ENCODE peak calls at places on chromosomes 5 and 9, in five cellular contexts. One of them, this sample, is unnamed.

GRCh38 chr9:125650271-125650737 is 56.7 kb downstream of the MAPKAP1 start:
- DNase-seq in H54: no peak
- DNase-seq in activated CD8-positive, alpha-beta memory T cell treated with anti-CD3 and anti-CD28 coated beads for 4 hours: no peak
- DNase-seq in substantia nigra: no peak
- DNase-seq in amygdala: no peak
- DNase-seq in this sample: no peak

GRCh38 chr5:86979801-86980510 is 287.7 kb upstream of the RASA1 start:
- DNase-seq in H54: no peak
- DNase-seq in activated CD8-positive, alpha-beta memory T cell treated with anti-CD3 and anti-CD28 coated beads for 4 hours: no peak
- DNase-seq in substantia nigra: no peak
- DNase-seq in amygdala: no peak
- DNase-seq in this sample: peak

GRCh38 chr9:35566417-35566816 is 38.6 kb upstream of the TESK1 start:
- DNase-seq in H54: no peak
- DNase-seq in activated CD8-positive, alpha-beta memory T cell treated with anti-CD3 and anti-CD28 coated beads for 4 hours: no peak
- DNase-seq in substantia nigra: no peak
- DNase-seq in amygdala: no peak
- DNase-seq in this sample: no peak

GRCh38 chr5:82821978-82822927 is 254.9 kb downstream of the TMEM167A start:
- DNase-seq in H54: no peak
- DNase-seq in activated CD8-positive, alpha-beta memory T cell treated with anti-CD3 and anti-CD28 coated beads for 4 hours: no peak
- DNase-seq in substantia nigra: no peak
- DNase-seq in amygdala: no peak
- DNase-seq in this sample: no peak

GRCh38 chr5:134046801-134047707 is 42.3 kb upstream of the VDAC1 start:
- DNase-seq in H54: no peak
- DNase-seq in activated CD8-positive, alpha-beta memory T cell treated with anti-CD3 and anti-CD28 coated beads for 4 hours: no peak
- DNase-seq in substantia nigra: no peak
- DNase-seq in amygdala: no peak
- DNase-seq in this sample: no peak

GRCh38 chr9:27595733-27596132 is 22.5 kb upstream of the C9orf72 start:
- DNase-seq in H54: no peak
- DNase-seq in activated CD8-positive, alpha-beta memory T cell treated with anti-CD3 and anti-CD28 coated beads for 4 hours: no peak
- DNase-seq in substantia nigra: no peak
- DNase-seq in amygdala: no peak
- DNase-seq in this sample: no peak

GRCh38 chr5:38290028-38290653 is 31.8 kb downstream of the EGFLAM start:
- DNase-seq in H54: no peak
- DNase-seq in activated CD8-positive, alpha-beta memory T cell treated with anti-CD3 and anti-CD28 coated beads for 4 hours: no peak
- DNase-seq in substantia nigra: no peak
- DNase-seq in amygdala: no peak
- DNase-seq in this sample: no peak

GRCh38 chr9:76680716-76681431 is 83.4 kb upstream of the PCA3 start:
- DNase-seq in H54: no peak
- DNase-seq in activated CD8-positive, alpha-beta memory T cell treated with anti-CD3 and anti-CD28 coated beads for 4 hours: no peak
- DNase-seq in substantia nigra: no peak
- DNase-seq in amygdala: no peak
- DNase-seq in this sample: no peak

GRCh38 chr9:116191757-116192415 is 38.3 kb downstream of the PAPPA start:
- DNase-seq in H54: no peak
- DNase-seq in activated CD8-positive, alpha-beta memory T cell treated with anti-CD3 and anti-CD28 coated beads for 4 hours: no peak
- DNase-seq in substantia nigra: no peak
- DNase-seq in amygdala: no peak
- DNase-seq in this sample: no peak

GRCh38 chr9:4805519-4805918 is 12.8 kb downstream of the RCL1 start:
- DNase-seq in H54: no peak
- DNase-seq in activated CD8-positive, alpha-beta memory T cell treated with anti-CD3 and anti-CD28 coated beads for 4 hours: no peak
- DNase-seq in substantia nigra: no peak
- DNase-seq in amygdala: no peak
- DNase-seq in this sample: no peak

GRCh38 chr9:89983411-89983810 is 378.6 kb downstream of the GADD45G start:
- DNase-seq in H54: no peak
- DNase-seq in activated CD8-positive, alpha-beta memory T cell treated with anti-CD3 and anti-CD28 coated beads for 4 hours: no peak
- DNase-seq in substantia nigra: no peak
- DNase-seq in amygdala: no peak
- DNase-seq in this sample: no peak

GRCh38 chr5:102638912-102639652 is 116.0 kb upstream of the PAM start:
- DNase-seq in H54: no peak
- DNase-seq in activated CD8-positive, alpha-beta memory T cell treated with anti-CD3 and anti-CD28 coated beads for 4 hours: no peak
- DNase-seq in substantia nigra: no peak
- DNase-seq in amygdala: no peak
- DNase-seq in this sample: no peak

GRCh38 chr9:98256632-98257218 is 1.3 kb upstream of the TBC1D2 start:
- DNase-seq in H54: no peak
- DNase-seq in activated CD8-positive, alpha-beta memory T cell treated with anti-CD3 and anti-CD28 coated beads for 4 hours: peak
- DNase-seq in substantia nigra: no peak
- DNase-seq in amygdala: no peak
- DNase-seq in this sample: no peak

GRCh38 chr9:137725598-137725997 is 106.8 kb downstream of the EHMT1 start:
- DNase-seq in H54: no peak
- DNase-seq in activated CD8-positive, alpha-beta memory T cell treated with anti-CD3 and anti-CD28 coated beads for 4 hours: no peak
- DNase-seq in substantia nigra: no peak
- DNase-seq in amygdala: no peak
- DNase-seq in this sample: no peak

GRCh38 chr5:50667653-50668403 is 1.4 kb downstream of the PARP8 start:
- DNase-seq in H54: peak
- DNase-seq in activated CD8-positive, alpha-beta memory T cell treated with anti-CD3 and anti-CD28 coated beads for 4 hours: peak
- DNase-seq in substantia nigra: peak
- DNase-seq in amygdala: peak
- DNase-seq in this sample: peak

GRCh38 chr9:109498195-109499060 is at the start of gene PTPN3:
- DNase-seq in H54: peak
- DNase-seq in activated CD8-positive, alpha-beta memory T cell treated with anti-CD3 and anti-CD28 coated beads for 4 hours: no peak
- DNase-seq in substantia nigra: no peak
- DNase-seq in amygdala: no peak
- DNase-seq in this sample: no peak

GRCh38 chr5:135214897-135215616 is 181.0 kb upstream of the PITX1 start:
- DNase-seq in H54: no peak
- DNase-seq in activated CD8-positive, alpha-beta memory T cell treated with anti-CD3 and anti-CD28 coated beads for 4 hours: no peak
- DNase-seq in substantia nigra: no peak
- DNase-seq in amygdala: no peak
- DNase-seq in this sample: no peak

GRCh38 chr5:9690751-9691150 is 60.6 kb upstream of the TAS2R1 start:
- DNase-seq in H54: no peak
- DNase-seq in activated CD8-positive, alpha-beta memory T cell treated with anti-CD3 and anti-CD28 coated beads for 4 hours: no peak
- DNase-seq in substantia nigra: no peak
- DNase-seq in amygdala: no peak
- DNase-seq in this sample: no peak

GRCh38 chr5:14267166-14267838 is 124.2 kb downstream of the TRIO start:
- DNase-seq in H54: no peak
- DNase-seq in activated CD8-positive, alpha-beta memory T cell treated with anti-CD3 and anti-CD28 coated beads for 4 hours: no peak
- DNase-seq in substantia nigra: no peak
- DNase-seq in amygdala: no peak
- DNase-seq in this sample: no peak

GRCh38 chr5:179407191-179408175 is 62.2 kb upstream of the ADAMTS2 start:
- DNase-seq in H54: no peak
- DNase-seq in activated CD8-positive, alpha-beta memory T cell treated with anti-CD3 and anti-CD28 coated beads for 4 hours: no peak
- DNase-seq in substantia nigra: no peak
- DNase-seq in amygdala: no peak
- DNase-seq in this sample: no peak

GRCh38 chr9:133519693-133520092 is 5.1 kb downstream of the MYMK start:
- DNase-seq in H54: no peak
- DNase-seq in activated CD8-positive, alpha-beta memory T cell treated with anti-CD3 and anti-CD28 coated beads for 4 hours: no peak
- DNase-seq in substantia nigra: no peak
- DNase-seq in amygdala: no peak
- DNase-seq in this sample: no peak

GRCh38 chr5:1394881-1395860 is 50.1 kb downstream of the SLC6A3 start:
- DNase-seq in H54: no peak
- DNase-seq in activated CD8-positive, alpha-beta memory T cell treated with anti-CD3 and anti-CD28 coated beads for 4 hours: no peak
- DNase-seq in substantia nigra: no peak
- DNase-seq in amygdala: no peak
- DNase-seq in this sample: no peak

GRCh38 chr5:159206818-159207217 is 2.5 kb downstream of the RNF145 start:
- DNase-seq in H54: no peak
- DNase-seq in activated CD8-positive, alpha-beta memory T cell treated with anti-CD3 and anti-CD28 coated beads for 4 hours: no peak
- DNase-seq in substantia nigra: no peak
- DNase-seq in amygdala: no peak
- DNase-seq in this sample: no peak